ENCODE peak calls at places on chromosomes 13 and 19, in seven cellular contexts. X is psoas muscle, E is adrenal gland, G is cardiac muscle cell, H is colonic mucosa, J is heart right ventricle, A is IMR-90. Z is an unnamed sample. For H3K27me3, the result is how much of the 10 kb centered on the place peaks cover.

GRCh38 chr19:38614289-38614688 is 3.5 kb downstream of the MAP4K1 start:
- DNase-seq in X (no peak), E (no peak), G (no peak), H (no peak), J (no peak), A (no peak), Z (no peak)

GRCh38 chr13:104832265-104832664 is 1703.2 kb downstream of the EFNB2 start:
- DNase-seq in X (no peak), E (no peak), G (peak), H (no peak), J (no peak), A (no peak), Z (no peak)

GRCh38 chr19:55694241-55694655 is 19.2 kb downstream of the EPN1 start:
- DNase-seq in X (no peak), E (no peak), G (no peak), H (peak), J (no peak), A (no peak), Z (peak)

GRCh38 chr19:7831452-7831851 is 1.4 kb downstream of the EVI5L start:
- DNase-seq in X (no peak), E (no peak), G (peak), H (no peak), J (no peak), A (peak), Z (no peak)

GRCh38 chr13:99218545-99218944 is 17.9 kb downstream of the UBAC2 start:
- DNase-seq in X (peak), E (peak), G (no peak), H (no peak), J (peak), A (peak), Z (no peak)

GRCh38 chr13:43270043-43270830 is 246.9 kb downstream of the DNAJC15 start:
- DNase-seq in X (no peak), E (no peak), G (no peak), H (no peak), J (no peak), A (peak), Z (no peak)

GRCh38 chr19:36139473-36140288 is at the start of gene CAPNS1:
- DNase-seq in X (peak), E (peak), G (peak), H (peak), J (peak), A (peak), Z (peak)

GRCh38 chr13:94395889-94396288 is 83.6 kb downstream of the DCT start:
- DNase-seq in X (no peak), E (no peak), G (peak), H (no peak), J (no peak), A (no peak), Z (no peak)

GRCh38 chr13:24618219-24618955 is 61.8 kb upstream of the ATP12A start:
- DNase-seq in X (no peak), E (no peak), G (no peak), H (no peak), J (no peak), A (no peak), Z (peak)

GRCh38 chr19:57103573-57104277 is 16.1 kb upstream of the USP29 start:
- DNase-seq in X (peak), E (peak), G (peak), H (peak), J (peak), A (peak), Z (no peak)

GRCh38 chr13:110216403-110217041 is 90.4 kb downstream of the COL4A1 start:
- DNase-seq in X (peak), E (peak), G (no peak), H (no peak), J (peak), A (peak), Z (peak)

GRCh38 chr13:41365636-41366035 is 54.6 kb downstream of the NAA16 start:
- DNase-seq in X (no peak), E (no peak), G (no peak), H (no peak), J (no peak), A (peak), Z (no peak)

GRCh38 chr19:2691951-2692350 is 10.5 kb downstream of the GNG7 start:
- DNase-seq in X (no peak), E (no peak), G (no peak), H (no peak), J (no peak), A (no peak), Z (no peak)

GRCh38 chr19:18422530-18423191 is 3.5 kb downstream of the SSBP4 start:
- DNase-seq in X (no peak), E (no peak), G (no peak), H (no peak), J (no peak), A (no peak), Z (peak)

GRCh38 chr13:109389456-109389855 is 396.9 kb downstream of the IRS2 start:
- DNase-seq in X (no peak), E (no peak), G (no peak), H (no peak), J (no peak), A (peak), Z (no peak)

GRCh38 chr13:27822258-27822872 is 30.1 kb downstream of the GSX1 start:
- DNase-seq in X (no peak), E (no peak), G (no peak), H (no peak), J (no peak), A (no peak), Z (no peak)

GRCh38 chr19:43638991-43639494 is 607 bp downstream of the CADM4 start:
- DNase-seq in X (no peak), E (no peak), G (no peak), H (no peak), J (no peak), A (no peak), Z (no peak)

GRCh38 chr13:107824636-107825035 is 390.7 kb downstream of the LIG4 start:
- DNase-seq in X (no peak), E (no peak), G (no peak), H (no peak), J (no peak), A (no peak), Z (no peak)

GRCh38 chr19:40381321-40381720 is 8.7 kb downstream of the HIPK4 start:
- DNase-seq in X (no peak), E (no peak), G (no peak), H (no peak), J (no peak), A (no peak), Z (no peak)
- TF ChIP-seq CTCF in X (no peak), E (no peak), G (no peak), H (no peak), J (no peak), A (no peak), Z (no peak)

GRCh38 chr13:112895521-112896465 is 73.2 kb upstream of the MCF2L start:
- DNase-seq in X (no peak), E (no peak), G (no peak), H (no peak), J (no peak), A (no peak), Z (peak)

GRCh38 chr13:112898786-112899617 is 70.0 kb upstream of the MCF2L start:
- DNase-seq in X (no peak), E (no peak), G (no peak), H (no peak), J (no peak), A (no peak), Z (peak)

GRCh38 chr13:112896736-112897602 is 72.0 kb upstream of the MCF2L start:
- DNase-seq in X (no peak), E (no peak), G (no peak), H (no peak), J (no peak), A (no peak), Z (peak)

GRCh38 chr13:112897956-112898785 is 70.8 kb upstream of the MCF2L start:
- DNase-seq in X (no peak), E (no peak), G (no peak), H (no peak), J (no peak), A (no peak), Z (peak)

GRCh38 chr13:112897603-112897955 is 71.4 kb upstream of the MCF2L start:
- DNase-seq in X (no peak), E (no peak), G (no peak), H (no peak), J (no peak), A (no peak), Z (no peak)
- H3K27me3 ChIP-seq in X (under half), E (under half), G (under half), H (under half), J (under half), A (half or more), Z (under half)

DNA sequence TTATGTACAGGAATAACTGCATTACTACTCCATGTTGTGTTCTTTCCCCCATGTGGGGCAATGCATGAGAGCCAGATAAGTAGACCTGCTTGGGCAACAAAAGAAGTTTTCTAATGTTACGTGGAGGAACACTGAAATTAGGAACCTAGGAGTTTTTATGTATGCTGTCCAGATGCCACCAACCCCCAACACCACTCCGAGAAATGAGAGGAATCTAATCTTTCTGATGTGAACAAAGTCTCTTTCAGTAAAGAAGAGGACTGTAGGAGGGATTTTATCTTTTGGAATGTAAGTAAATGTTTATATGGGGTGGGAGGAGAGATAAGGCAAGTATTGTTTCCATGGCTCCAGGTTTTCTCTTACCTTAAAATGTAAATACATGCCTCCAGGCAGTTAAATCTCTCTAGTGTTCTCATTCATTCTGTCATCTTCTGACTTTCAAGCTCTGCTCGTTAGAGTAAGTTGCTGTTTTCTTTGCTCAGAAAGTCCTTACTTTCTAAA is 820.6 kb downstream of the PCDH17 start:
- DNase-seq in X (no peak), E (no peak), G (no peak), H (no peak), J (no peak), A (no peak), Z (no peak)
- TF ChIP-seq CTCF in X (no peak), E (no peak), G (no peak), H (no peak), J (no peak), A (no peak), Z (no peak)

DNA sequence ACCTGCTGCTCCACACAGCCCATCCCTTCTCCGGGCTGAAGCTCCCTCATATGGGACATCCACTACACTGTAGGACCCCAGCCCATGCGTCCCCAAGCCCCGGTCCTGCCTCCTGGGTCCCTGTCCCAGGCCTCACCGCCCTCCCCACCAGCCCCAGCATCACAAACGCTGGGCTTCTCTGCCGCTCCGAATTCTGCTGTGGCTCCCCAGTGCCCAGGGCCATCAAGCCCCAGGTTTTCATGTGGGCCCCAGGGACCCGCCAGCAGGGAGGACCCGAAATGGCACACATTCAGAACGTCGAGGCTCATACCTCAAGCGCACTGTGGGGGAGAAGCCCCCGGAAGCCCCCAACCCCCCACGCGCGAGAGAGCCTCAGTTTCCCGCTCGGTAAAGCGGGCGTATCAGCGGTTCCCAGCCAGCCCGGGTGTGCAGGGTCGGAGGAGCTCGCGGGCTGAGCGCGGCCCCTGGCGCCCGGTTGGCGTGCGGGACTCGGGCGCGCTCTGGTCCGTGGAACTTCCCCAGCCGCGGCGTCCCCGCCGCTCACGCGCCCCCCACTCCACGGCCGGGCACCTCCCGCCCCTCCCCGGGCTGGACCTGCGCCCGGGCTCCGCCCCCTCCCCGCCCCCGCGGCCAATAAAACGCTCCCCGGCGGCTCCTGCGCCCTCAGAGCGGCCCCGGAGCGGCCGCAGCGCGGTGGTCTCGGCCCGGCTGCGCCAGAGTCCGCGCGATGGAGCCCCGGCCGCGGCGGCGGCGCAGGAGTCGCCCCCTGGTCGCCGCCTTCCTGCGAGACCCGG is at the start of gene PLK5:
- DNase-seq in X (no peak), E (no peak), G (peak), H (no peak), J (no peak), A (no peak), Z (no peak)
- H3K27me3 ChIP-seq in X (under half), E (under half), G (half or more), H (under half), J (half or more), A (under half), Z (under half)